ENCODE peak calls at places on chromosomes 4 and X, in ten cellular contexts. R, Y, A, E, J, C, M, S, B and P are unnamed samples.

GRCh38 chr4:99649208-99649607 is 8.4 kb downstream of the C4orf54 start:
- DNase-seq in R (no peak), Y (no peak), A (no peak), E (no peak), J (no peak), C (no peak), M (no peak), S (no peak), B (no peak), P (no peak)

GRCh38 chr4:142817442-142817841 is 28.7 kb downstream of the INPP4B start:
- DNase-seq in R (no peak), Y (no peak), A (no peak), E (no peak), J (no peak), C (no peak), M (peak; percentile 83), S (no peak), B (no peak), P (no peak)

GRCh38 chrX:111779582-111779981 is 96.4 kb upstream of the TRPC5OS start:
- DNase-seq in R (no peak), Y (no peak), A (no peak), E (no peak), J (no peak), C (no peak), M (no peak), S (no peak), B (no peak), P (no peak)

GRCh38 chr4:115165503-115165902 is 52.1 kb upstream of the NDST4 start:
- DNase-seq in R (no peak), Y (no peak), A (no peak), E (no peak), J (no peak), C (no peak), M (no peak), S (no peak), B (no peak), P (no peak)

GRCh38 chr4:161767116-161767515 is 396.7 kb downstream of the FSTL5 start:
- DNase-seq in R (no peak), Y (no peak), A (no peak), E (no peak), J (no peak), C (no peak), M (peak; percentile 64), S (no peak), B (no peak), P (no peak)

GRCh38 chr4:57591073-57591472 is 480.9 kb upstream of the IGFBP7 start:
- DNase-seq in R (no peak), Y (no peak), A (no peak), E (no peak), J (no peak), C (no peak), M (no peak), S (no peak), B (no peak), P (no peak)

GRCh38 chrX:115539841-115540240 is 21.1 kb upstream of the PLS3 start:
- DNase-seq in R (no peak), Y (no peak), A (no peak), E (no peak), J (no peak), C (no peak), M (peak; percentile 30), S (no peak), B (no peak), P (no peak)

GRCh38 chr4:122732329-122733026 is at the start of gene BBS12:
- DNase-seq in R (peak; percentile 98), Y (peak; percentile 99), A (peak; percentile 99), E (peak; percentile 99), J (peak; percentile 96), C (peak; percentile 99), M (peak; percentile 91), S (peak; percentile 98), B (peak; percentile 98), P (peak; percentile 100)

GRCh38 chr4:56619160-56619559 is 61.9 kb downstream of the HOPX start:
- DNase-seq in R (no peak), Y (no peak), A (no peak), E (peak; percentile 79), J (no peak), C (no peak), M (peak; percentile 51), S (no peak), B (no peak), P (no peak)

GRCh38 chrX:96432647-96433046 is 252.0 kb upstream of the DIAPH2 start:
- DNase-seq in R (no peak), Y (no peak), A (no peak), E (no peak), J (no peak), C (no peak), M (peak; percentile 19), S (no peak), B (no peak), P (no peak)

GRCh38 chr4:143633833-143634232 is 66.6 kb downstream of the FREM3 start:
- DNase-seq in R (no peak), Y (no peak), A (no peak), E (no peak), J (no peak), C (no peak), M (no peak), S (no peak), B (no peak), P (no peak)

GRCh38 chr4:147970003-147970402 is 238.1 kb downstream of the ARHGAP10 start:
- DNase-seq in R (no peak), Y (no peak), A (no peak), E (no peak), J (no peak), C (no peak), M (no peak), S (no peak), B (no peak), P (no peak)

GRCh38 chrX:53287493-53288138 is 6.2 kb upstream of the IQSEC2 start:
- DNase-seq in R (no peak), Y (peak; percentile 66), A (peak; percentile 51), E (no peak), J (peak; percentile 20), C (peak; percentile 52), M (peak; percentile 41), S (no peak), B (peak; percentile 42), P (peak; percentile 3)

GRCh38 chrX:150361070-150361776 is 1.9 kb upstream of the MAMLD1 start:
- DNase-seq in R (no peak), Y (no peak), A (no peak), E (no peak), J (no peak), C (no peak), M (no peak), S (no peak), B (no peak), P (peak; percentile 15)

GRCh38 chrX:21658152-21658737 is at the start of gene KLHL34:
- DNase-seq in R (no peak), Y (peak; percentile 56), A (no peak), E (no peak), J (no peak), C (no peak), M (no peak), S (no peak), B (no peak), P (no peak)

GRCh38 chr4:140088317-140088967 is 65.5 kb downstream of the MAML3 start:
- DNase-seq in R (no peak), Y (no peak), A (no peak), E (no peak), J (no peak), C (no peak), M (no peak), S (no peak), B (no peak), P (no peak)

GRCh38 chrX:97628807-97629596 is 745.3 kb downstream of the RPA4 start:
- DNase-seq in R (no peak), Y (no peak), A (no peak), E (no peak), J (no peak), C (no peak), M (no peak), S (no peak), B (no peak), P (no peak)

GRCh38 chr4:119130365-119131065 is 5.1 kb upstream of the MYOZ2 start:
- DNase-seq in R (no peak), Y (no peak), A (no peak), E (no peak), J (no peak), C (peak; percentile 0), M (no peak), S (no peak), B (no peak), P (no peak)

GRCh38 chr4:147610666-147611065 is 6.5 kb upstream of the TMEM184C start:
- DNase-seq in R (no peak), Y (no peak), A (no peak), E (no peak), J (no peak), C (no peak), M (no peak), S (no peak), B (no peak), P (no peak)

GRCh38 chr4:128606173-128606572 is 203.3 kb upstream of the JADE1 start:
- DNase-seq in R (no peak), Y (no peak), A (no peak), E (no peak), J (no peak), C (no peak), M (peak; percentile 57), S (no peak), B (no peak), P (no peak)

GRCh38 chrX:154541896-154542722 is 4.5 kb downstream of the G6PD start:
- DNase-seq in R (no peak), Y (no peak), A (peak; percentile 81), E (no peak), J (no peak), C (peak; percentile 22), M (peak; percentile 81), S (no peak), B (no peak), P (no peak)

GRCh38 chr4:33715996-33716395 is 2528.3 kb downstream of the ARAP2 start:
- DNase-seq in R (no peak), Y (no peak), A (no peak), E (peak; percentile 32), J (no peak), C (no peak), M (peak; percentile 83), S (no peak), B (no peak), P (no peak)

GRCh38 chr4:37446016-37446415 is 201.5 kb downstream of the NWD2 start:
- DNase-seq in R (no peak), Y (no peak), A (no peak), E (no peak), J (no peak), C (no peak), M (no peak), S (no peak), B (no peak), P (no peak)

GRCh38 chrX:24371391-24371972 is 11.0 kb downstream of the SUPT20HL1 start:
- DNase-seq in R (peak; percentile 63), Y (peak; percentile 72), A (peak; percentile 50), E (peak; percentile 52), J (peak; percentile 40), C (peak; percentile 8), M (peak; percentile 30), S (peak; percentile 40), B (peak; percentile 57), P (peak; percentile 71)

GRCh38 chr4:18049446-18049845 is 27.9 kb upstream of the LCORL start:
- DNase-seq in R (no peak), Y (no peak), A (no peak), E (no peak), J (no peak), C (no peak), M (peak; percentile 18), S (no peak), B (no peak), P (no peak)

GRCh38 chrX:21986596-21986995 is 45.5 kb upstream of the PHEX start:
- DNase-seq in R (no peak), Y (no peak), A (no peak), E (no peak), J (no peak), C (no peak), M (no peak), S (no peak), B (no peak), P (no peak)